ENCODE peak calls at places on chromosomes 2 and 18, in seven cellular contexts. M, C, K, B, H, E and S are unnamed samples.

GRCh38 chr2:57965961-57966360 is 80.6 kb upstream of the VRK2 start:
- DNase-seq in K (no peak), M (no peak), C (no peak), B (no peak), E (peak), H (no peak), S (no peak)

GRCh38 chr2:18991177-18992168 is 366.9 kb downstream of the OSR1 start:
- DNase-seq in K (peak), M (peak), C (no peak), H (peak), B (peak), E (peak), S (peak)

GRCh38 chr2:9820020-9820973 is 23.0 kb upstream of the TAF1B start:
- DNase-seq in B (no peak), E (peak), H (peak), K (no peak), C (peak), M (no peak), S (peak)

GRCh38 chr2:54422072-54422581 is 34.0 kb upstream of the SPTBN1 start:
- DNase-seq in H (no peak), M (no peak), B (no peak), E (no peak), K (no peak), C (no peak), S (no peak)

GRCh38 chr2:120597595-120598193 is 138.0 kb upstream of the GLI2 start:
- DNase-seq in H (no peak), B (peak), C (no peak), E (peak), M (no peak), K (no peak), S (no peak)

GRCh38 chr2:131418625-131419024 is 54.7 kb upstream of the RAB6D start:
- DNase-seq in C (no peak), H (no peak), M (no peak), B (no peak), K (no peak), E (no peak), S (no peak)

GRCh38 chr18:59021500-59021899 is 118.2 kb upstream of the SEC11C start:
- DNase-seq in C (no peak), B (no peak), K (no peak), M (peak), H (no peak), E (no peak), S (no peak)

GRCh38 chr18:73279499-73279898 is 411.7 kb upstream of the NETO1 start:
- DNase-seq in B (no peak), C (no peak), K (no peak), M (peak), H (no peak), E (no peak), S (no peak)

GRCh38 chr2:46326231-46326980 is 29.2 kb downstream of the EPAS1 start:
- DNase-seq in C (no peak), B (peak), M (no peak), K (no peak), H (no peak), E (peak), S (no peak)